ENCODE peak calls at places on chromosomes 6 and 20, in nine cellular contexts. One of them, this sample, is unnamed. For H3K9me3, the result is how much of the 10 kb centered on the place peaks cover.

GRCh38 chr6:128601060-128601459 is 80.7 kb upstream of the PTPRK start:
- DNase-seq in upper lobe of right lung: no peak
- DNase-seq in cardiac muscle cell: no peak
- DNase-seq in uterus: no peak
- DNase-seq in fibroblast of lung: peak
- DNase-seq in OCI-LY7: no peak
- DNase-seq in trophoblast cell: no peak
- DNase-seq in heart left ventricle: peak
- DNase-seq in GM23248: peak
- DNase-seq in this sample: no peak

GRCh38 chr6:139037490-139037889 is 8.9 kb downstream of the ABRACL start:
- DNase-seq in heart left ventricle: no peak
- DNase-seq in GM23248: peak
- DNase-seq in trophoblast cell: no peak
- DNase-seq in upper lobe of right lung: no peak
- DNase-seq in uterus: peak
- DNase-seq in fibroblast of lung: peak
- DNase-seq in OCI-LY7: no peak
- DNase-seq in cardiac muscle cell: no peak
- DNase-seq in this sample: no peak

GRCh38 chr6:99225172-99225571 is 124.3 kb downstream of the FAXC start:
- DNase-seq in fibroblast of lung: no peak
- DNase-seq in GM23248: no peak
- DNase-seq in OCI-LY7: no peak
- DNase-seq in upper lobe of right lung: no peak
- DNase-seq in trophoblast cell: no peak
- DNase-seq in cardiac muscle cell: no peak
- DNase-seq in heart left ventricle: no peak
- DNase-seq in uterus: no peak
- DNase-seq in this sample: no peak

GRCh38 chr6:15855311-15855710 is 192.5 kb upstream of the DTNBP1 start:
- DNase-seq in OCI-LY7: no peak
- DNase-seq in trophoblast cell: no peak
- DNase-seq in cardiac muscle cell: no peak
- DNase-seq in uterus: no peak
- DNase-seq in fibroblast of lung: no peak
- DNase-seq in upper lobe of right lung: no peak
- DNase-seq in GM23248: no peak
- DNase-seq in heart left ventricle: no peak
- DNase-seq in this sample: no peak

GRCh38 chr6:109073344-109074235 is 21.1 kb downstream of the SESN1 start:
- DNase-seq in fibroblast of lung: peak
- DNase-seq in OCI-LY7: peak
- DNase-seq in trophoblast cell: peak
- DNase-seq in GM23248: peak
- DNase-seq in heart left ventricle: no peak
- DNase-seq in cardiac muscle cell: peak
- DNase-seq in uterus: peak
- DNase-seq in upper lobe of right lung: no peak
- DNase-seq in this sample: no peak

GRCh38 chr6:7846971-7847818 is 63.4 kb downstream of the TXNDC5 start:
- DNase-seq in GM23248: peak
- DNase-seq in cardiac muscle cell: no peak
- DNase-seq in upper lobe of right lung: no peak
- DNase-seq in OCI-LY7: no peak
- DNase-seq in heart left ventricle: no peak
- DNase-seq in uterus: no peak
- DNase-seq in fibroblast of lung: peak
- DNase-seq in trophoblast cell: no peak
- DNase-seq in this sample: no peak

GRCh38 chr20:25011831-25012241 is 19.3 kb upstream of the APMAP start:
- DNase-seq in uterus: no peak
- DNase-seq in upper lobe of right lung: no peak
- DNase-seq in cardiac muscle cell: no peak
- DNase-seq in heart left ventricle: no peak
- DNase-seq in fibroblast of lung: no peak
- DNase-seq in OCI-LY7: no peak
- DNase-seq in trophoblast cell: no peak
- DNase-seq in GM23248: no peak
- DNase-seq in this sample: no peak

GRCh38 chr6:121441477-121441876 is 6.0 kb downstream of the GJA1 start:
- DNase-seq in uterus: no peak
- DNase-seq in upper lobe of right lung: no peak
- DNase-seq in OCI-LY7: no peak
- DNase-seq in fibroblast of lung: no peak
- DNase-seq in cardiac muscle cell: no peak
- DNase-seq in trophoblast cell: no peak
- DNase-seq in GM23248: no peak
- DNase-seq in heart left ventricle: no peak
- DNase-seq in this sample: no peak

GRCh38 chr6:133548409-133548808 is 307.3 kb downstream of the EYA4 start:
- DNase-seq in heart left ventricle: no peak
- DNase-seq in trophoblast cell: peak
- DNase-seq in upper lobe of right lung: no peak
- DNase-seq in OCI-LY7: no peak
- DNase-seq in uterus: no peak
- DNase-seq in cardiac muscle cell: peak
- DNase-seq in fibroblast of lung: peak
- DNase-seq in GM23248: peak
- DNase-seq in this sample: no peak

GRCh38 chr20:15937179-15937578 is 636.1 kb downstream of the KIF16B start:
- DNase-seq in GM23248: no peak
- DNase-seq in heart left ventricle: no peak
- DNase-seq in uterus: no peak
- DNase-seq in cardiac muscle cell: no peak
- DNase-seq in fibroblast of lung: no peak
- DNase-seq in OCI-LY7: peak
- DNase-seq in trophoblast cell: no peak
- DNase-seq in upper lobe of right lung: no peak
- DNase-seq in this sample: no peak
- H3K9me3 ChIP-seq in GM23248: under half
- H3K9me3 ChIP-seq in heart left ventricle: under half
- H3K9me3 ChIP-seq in uterus: under half
- H3K9me3 ChIP-seq in cardiac muscle cell: under half
- H3K9me3 ChIP-seq in fibroblast of lung: under half
- H3K9me3 ChIP-seq in OCI-LY7: under half
- H3K9me3 ChIP-seq in trophoblast cell: under half
- H3K9me3 ChIP-seq in upper lobe of right lung: under half
- H3K9me3 ChIP-seq in this sample: under half

GRCh38 chr6:79001415-79001814 is 76.6 kb downstream of the PHIP start:
- DNase-seq in uterus: no peak
- DNase-seq in heart left ventricle: no peak
- DNase-seq in trophoblast cell: no peak
- DNase-seq in fibroblast of lung: no peak
- DNase-seq in upper lobe of right lung: no peak
- DNase-seq in cardiac muscle cell: no peak
- DNase-seq in OCI-LY7: no peak
- DNase-seq in GM23248: no peak
- DNase-seq in this sample: no peak
- H3K9me3 ChIP-seq in uterus: under half
- H3K9me3 ChIP-seq in heart left ventricle: under half
- H3K9me3 ChIP-seq in trophoblast cell: under half
- H3K9me3 ChIP-seq in fibroblast of lung: under half
- H3K9me3 ChIP-seq in upper lobe of right lung: under half
- H3K9me3 ChIP-seq in cardiac muscle cell: under half
- H3K9me3 ChIP-seq in OCI-LY7: under half
- H3K9me3 ChIP-seq in GM23248: under half
- H3K9me3 ChIP-seq in this sample: under half

GRCh38 chr6:164561656-164562055 is 747.7 kb downstream of the C6orf118 start:
- DNase-seq in upper lobe of right lung: no peak
- DNase-seq in trophoblast cell: no peak
- DNase-seq in fibroblast of lung: no peak
- DNase-seq in GM23248: no peak
- DNase-seq in heart left ventricle: no peak
- DNase-seq in uterus: no peak
- DNase-seq in OCI-LY7: no peak
- DNase-seq in cardiac muscle cell: no peak
- DNase-seq in this sample: no peak
- H3K9me3 ChIP-seq in upper lobe of right lung: under half
- H3K9me3 ChIP-seq in trophoblast cell: under half
- H3K9me3 ChIP-seq in fibroblast of lung: under half
- H3K9me3 ChIP-seq in GM23248: under half
- H3K9me3 ChIP-seq in heart left ventricle: under half
- H3K9me3 ChIP-seq in uterus: under half
- H3K9me3 ChIP-seq in OCI-LY7: under half
- H3K9me3 ChIP-seq in cardiac muscle cell: under half
- H3K9me3 ChIP-seq in this sample: under half

GRCh38 chr20:15619816-15620215 is 953.4 kb downstream of the KIF16B start:
- DNase-seq in trophoblast cell: peak
- DNase-seq in OCI-LY7: no peak
- DNase-seq in fibroblast of lung: no peak
- DNase-seq in heart left ventricle: no peak
- DNase-seq in uterus: no peak
- DNase-seq in GM23248: no peak
- DNase-seq in cardiac muscle cell: no peak
- DNase-seq in upper lobe of right lung: no peak
- DNase-seq in this sample: no peak

GRCh38 chr20:15616626-15617025 is 956.6 kb downstream of the KIF16B start:
- DNase-seq in uterus: no peak
- DNase-seq in trophoblast cell: peak
- DNase-seq in heart left ventricle: no peak
- DNase-seq in cardiac muscle cell: no peak
- DNase-seq in upper lobe of right lung: no peak
- DNase-seq in GM23248: no peak
- DNase-seq in OCI-LY7: no peak
- DNase-seq in fibroblast of lung: no peak
- DNase-seq in this sample: no peak

GRCh38 chr20:15619341-15619740 is 953.9 kb downstream of the KIF16B start:
- DNase-seq in uterus: no peak
- DNase-seq in OCI-LY7: no peak
- DNase-seq in GM23248: no peak
- DNase-seq in trophoblast cell: peak
- DNase-seq in upper lobe of right lung: no peak
- DNase-seq in heart left ventricle: no peak
- DNase-seq in cardiac muscle cell: no peak
- DNase-seq in fibroblast of lung: no peak
- DNase-seq in this sample: no peak

GRCh38 chr20:15613530-15613929 is 959.7 kb downstream of the KIF16B start:
- DNase-seq in uterus: no peak
- DNase-seq in GM23248: no peak
- DNase-seq in OCI-LY7: no peak
- DNase-seq in trophoblast cell: peak
- DNase-seq in heart left ventricle: peak
- DNase-seq in fibroblast of lung: no peak
- DNase-seq in cardiac muscle cell: peak
- DNase-seq in upper lobe of right lung: no peak
- DNase-seq in this sample: no peak

DNA sequence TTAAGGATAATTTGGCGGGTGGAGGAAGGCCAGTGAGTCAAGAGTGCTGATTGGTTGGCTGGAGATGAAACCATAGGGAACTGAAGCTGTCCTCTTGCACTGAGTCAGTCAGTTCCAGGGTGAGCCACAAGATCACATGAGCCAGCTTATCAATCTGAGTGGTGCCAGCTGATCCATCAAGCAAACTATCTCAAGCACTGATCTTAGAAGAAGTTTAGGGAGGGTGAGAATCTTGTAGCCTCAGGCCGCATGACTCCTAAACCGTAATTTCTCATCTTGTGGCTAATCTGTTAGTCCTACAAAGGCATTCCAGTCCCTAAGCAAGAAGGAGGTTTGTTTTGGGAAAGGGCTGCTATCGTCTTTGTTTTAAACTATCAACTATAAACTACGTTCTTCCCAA is 954.3 kb downstream of the KIF16B start:
- DNase-seq in cardiac muscle cell: no peak
- DNase-seq in upper lobe of right lung: no peak
- DNase-seq in uterus: no peak
- DNase-seq in GM23248: no peak
- DNase-seq in OCI-LY7: no peak
- DNase-seq in heart left ventricle: no peak
- DNase-seq in fibroblast of lung: no peak
- DNase-seq in trophoblast cell: peak
- DNase-seq in this sample: no peak
- H3K9me3 ChIP-seq in cardiac muscle cell: under half
- H3K9me3 ChIP-seq in upper lobe of right lung: under half
- H3K9me3 ChIP-seq in uterus: under half
- H3K9me3 ChIP-seq in GM23248: under half
- H3K9me3 ChIP-seq in OCI-LY7: under half
- H3K9me3 ChIP-seq in heart left ventricle: under half
- H3K9me3 ChIP-seq in fibroblast of lung: under half
- H3K9me3 ChIP-seq in trophoblast cell: under half
- H3K9me3 ChIP-seq in this sample: under half

DNA sequence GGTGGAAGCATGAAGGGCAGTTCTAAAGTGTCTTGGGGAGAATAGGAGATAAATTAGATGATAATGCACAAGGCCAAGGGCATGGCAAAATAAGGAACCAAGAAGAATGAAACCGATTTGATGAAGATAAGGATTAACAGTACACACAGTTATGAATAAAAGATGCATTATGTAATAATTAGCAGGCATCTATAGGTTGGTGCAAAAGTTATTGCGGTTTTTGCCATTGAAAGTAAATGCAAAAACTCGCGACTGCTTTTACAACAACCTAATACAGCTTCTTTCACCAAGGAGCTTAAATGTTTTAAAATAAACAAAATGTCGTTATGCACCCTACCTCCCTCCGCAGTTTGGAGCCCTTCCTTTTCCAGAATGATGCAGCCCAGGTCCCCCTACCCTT is 29.0 kb downstream of the MAS1 start:
- DNase-seq in GM23248: no peak
- DNase-seq in fibroblast of lung: no peak
- DNase-seq in cardiac muscle cell: no peak
- DNase-seq in OCI-LY7: no peak
- DNase-seq in trophoblast cell: peak
- DNase-seq in upper lobe of right lung: no peak
- DNase-seq in uterus: no peak
- DNase-seq in heart left ventricle: no peak
- DNase-seq in this sample: no peak
- H3K9me3 ChIP-seq in GM23248: under half
- H3K9me3 ChIP-seq in fibroblast of lung: under half
- H3K9me3 ChIP-seq in cardiac muscle cell: under half
- H3K9me3 ChIP-seq in OCI-LY7: under half
- H3K9me3 ChIP-seq in trophoblast cell: under half
- H3K9me3 ChIP-seq in upper lobe of right lung: under half
- H3K9me3 ChIP-seq in uterus: under half
- H3K9me3 ChIP-seq in heart left ventricle: under half
- H3K9me3 ChIP-seq in this sample: under half

DNA sequence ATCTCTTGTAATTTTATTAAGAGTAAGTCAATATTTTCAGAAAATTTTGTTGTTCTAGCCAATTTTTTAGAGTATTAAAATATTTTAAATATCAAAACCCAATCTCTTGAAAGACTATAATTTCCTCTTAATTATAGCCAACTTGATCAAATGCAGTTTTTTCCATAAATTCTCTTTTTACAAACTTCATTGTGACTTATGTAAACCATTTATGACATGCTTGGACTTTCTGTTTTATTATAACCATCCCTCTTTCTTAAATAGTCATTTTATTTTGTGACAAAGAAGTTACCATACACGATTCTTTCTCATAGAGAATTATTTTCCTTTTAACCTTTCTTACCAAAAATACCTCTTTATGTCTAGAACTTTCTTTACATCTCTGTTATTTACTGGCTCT is 1075.5 kb downstream of the KHDRBS2 start:
- DNase-seq in GM23248: no peak
- DNase-seq in trophoblast cell: no peak
- DNase-seq in OCI-LY7: peak
- DNase-seq in upper lobe of right lung: no peak
- DNase-seq in fibroblast of lung: peak
- DNase-seq in uterus: no peak
- DNase-seq in heart left ventricle: no peak
- DNase-seq in cardiac muscle cell: no peak
- DNase-seq in this sample: no peak
- H3K9me3 ChIP-seq in GM23248: under half
- H3K9me3 ChIP-seq in trophoblast cell: under half
- H3K9me3 ChIP-seq in OCI-LY7: under half
- H3K9me3 ChIP-seq in upper lobe of right lung: under half
- H3K9me3 ChIP-seq in fibroblast of lung: under half
- H3K9me3 ChIP-seq in uterus: under half
- H3K9me3 ChIP-seq in heart left ventricle: under half
- H3K9me3 ChIP-seq in cardiac muscle cell: under half
- H3K9me3 ChIP-seq in this sample: under half